ENCODE peak calls at places on chromosome 17, in eight cellular contexts. L, I, T, X, Q, K, O and S are unnamed samples. For H3K4me1 and H3K27me3, the result is how much of the 10 kb centered on the place peaks cover.

GRCh38 chr17:11719852-11720251 is 121.6 kb downstream of the DNAH9 start:
- DNase-seq in T (no peak), K (no peak), L (no peak), O (no peak), Q (no peak), I (no peak), X (no peak), S (no peak)

GRCh38 chr17:30234954-30235353 is 543 bp downstream of the SLC6A4 start:
- DNase-seq in I (peak), T (no peak), X (no peak), L (no peak), K (no peak), O (no peak), Q (no peak), S (no peak)

GRCh38 chr17:38725066-38725465 is 5.1 kb upstream of the CISD3 start:
- DNase-seq in T (no peak), L (no peak), O (no peak), I (no peak), X (no peak), K (no peak), Q (no peak), S (peak)

GRCh38 chr17:42005128-42005527 is 12.1 kb downstream of the DNAJC7 start:
- DNase-seq in I (no peak), O (no peak), X (no peak), T (no peak), L (no peak), K (no peak), Q (no peak), S (no peak)

GRCh38 chr17:40530988-40531971 is 29.9 kb upstream of the TNS4 start:
- DNase-seq in L (no peak), T (peak), K (no peak), I (no peak), X (peak), O (peak), Q (no peak), S (no peak)

GRCh38 chr17:80223142-80223815 is 3.1 kb downstream of the SLC26A11 start:
- DNase-seq in X (no peak), I (no peak), L (no peak), Q (no peak), O (no peak), T (no peak), K (no peak), S (no peak)

GRCh38 chr17:37483311-37484039 is 6.2 kb upstream of the DUSP14 start:
- DNase-seq in O (no peak), X (no peak), I (no peak), T (no peak), L (no peak), Q (peak), K (no peak), S (peak)

GRCh38 chr17:61411944-61412859 is 12.6 kb downstream of the TBX2 start:
- DNase-seq in I (peak), O (peak), Q (peak), L (peak), K (peak), X (peak), T (peak), S (no peak)

GRCh38 chr17:35890774-35891155 is 10.6 kb upstream of the CCL5 start:
- DNase-seq in O (peak), L (peak), X (peak), I (no peak), Q (no peak), T (no peak), K (no peak), S (no peak)

GRCh38 chr17:51767287-51767686 is 391.2 kb downstream of the CA10 start:
- DNase-seq in I (no peak), Q (no peak), X (no peak), L (no peak), K (no peak), O (no peak), T (no peak), S (no peak)

GRCh38 chr17:67377727-67378443 is 804 bp downstream of the PITPNC1 start:
- DNase-seq in X (no peak), I (peak), K (peak), O (peak), Q (peak), T (peak), L (peak), S (peak)

GRCh38 chr17:49986396-49987289 is 8.4 kb downstream of the DLX3 start:
- DNase-seq in K (peak), Q (no peak), X (no peak), I (no peak), L (no peak), T (no peak), O (no peak), S (no peak)

GRCh38 chr17:3635474-3636153 is 436 bp downstream of the SHPK start:
- DNase-seq in L (no peak), X (no peak), K (no peak), Q (peak), O (no peak), I (no peak), T (no peak), S (peak)

GRCh38 chr17:51398128-51398525 is 137.8 kb downstream of the UTP18 start:
- DNase-seq in T (no peak), X (no peak), Q (no peak), I (no peak), L (no peak), K (no peak), O (no peak), S (no peak)

GRCh38 chr17:47742319-47743181 is 9.5 kb downstream of the TBX21 start:
- DNase-seq in K (no peak), O (peak), Q (peak), T (no peak), L (no peak), I (peak), X (no peak), S (peak)

GRCh38 chr17:50035421-50035879 is 20.5 kb upstream of the ITGA3 start:
- DNase-seq in Q (no peak), T (no peak), O (no peak), K (no peak), X (no peak), I (no peak), L (no peak), S (no peak)

GRCh38 chr17:29671661-29672060 is 48.9 kb upstream of the CORO6 start:
- DNase-seq in X (no peak), L (no peak), K (no peak), Q (no peak), I (no peak), T (no peak), O (no peak), S (no peak)

GRCh38 chr17:81647640-81648012 is 8.7 kb downstream of the PDE6G start:
- DNase-seq in T (no peak), K (no peak), L (no peak), O (no peak), I (no peak), Q (no peak), X (no peak), S (no peak)
- H3K4me1 ChIP-seq in T (under half), K (under half), L (under half), O (under half), I (under half), Q (under half), X (under half), S (under half)

DNA sequence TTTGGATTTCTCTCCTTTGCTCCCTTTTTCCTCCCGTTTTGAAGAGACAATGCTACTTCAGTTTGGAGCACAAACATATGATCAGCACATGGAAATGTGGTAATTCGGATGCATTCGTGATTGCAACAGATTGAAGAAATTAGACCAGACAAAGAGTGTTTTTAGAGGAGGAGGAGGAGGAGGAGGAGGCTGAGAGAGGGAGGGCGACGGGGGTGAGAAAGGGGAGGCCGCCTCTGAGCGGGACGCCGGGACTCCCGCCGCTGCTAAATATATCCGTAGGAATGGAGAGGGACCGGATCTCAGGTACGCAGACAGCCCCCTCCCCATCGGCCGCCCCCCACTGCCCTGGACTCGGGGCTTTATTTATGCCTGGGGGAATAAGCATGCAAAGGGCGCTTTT is 179.3 kb downstream of the SEC14L1 start:
- DNase-seq in I (no peak), X (no peak), T (no peak), Q (no peak), L (no peak), O (peak), K (peak), S (no peak)
- H3K27me3 ChIP-seq in I (under half), X (under half), T (under half), Q (under half), L (under half), O (under half), K (under half), S (under half)

GRCh38 chr17:44113382-44113781 is 10.1 kb downstream of the HDAC5 start:
- DNase-seq in T (no peak), L (no peak), X (no peak), K (no peak), O (no peak), Q (no peak), I (no peak), S (no peak)

GRCh38 chr17:44113868-44114840 is 9.3 kb downstream of the HDAC5 start:
- DNase-seq in T (no peak), Q (no peak), O (no peak), I (no peak), L (no peak), X (no peak), K (no peak), S (no peak)

GRCh38 chr17:44118427-44119050 is 4.9 kb downstream of the HDAC5 start:
- DNase-seq in I (no peak), T (no peak), K (no peak), O (no peak), L (no peak), X (no peak), Q (no peak), S (no peak)

GRCh38 chr17:44117351-44117750 is 6.1 kb downstream of the HDAC5 start:
- DNase-seq in Q (no peak), X (no peak), T (no peak), I (no peak), L (no peak), K (no peak), O (no peak), S (no peak)

GRCh38 chr17:44115585-44116415 is 7.6 kb downstream of the HDAC5 start:
- DNase-seq in I (peak), Q (peak), O (no peak), K (no peak), L (peak), T (no peak), X (no peak), S (peak)
- H3K4me1 ChIP-seq in I (under half), Q (under half), O (under half), K (under half), L (half or more), T (under half), X (under half), S (under half)

DNA sequence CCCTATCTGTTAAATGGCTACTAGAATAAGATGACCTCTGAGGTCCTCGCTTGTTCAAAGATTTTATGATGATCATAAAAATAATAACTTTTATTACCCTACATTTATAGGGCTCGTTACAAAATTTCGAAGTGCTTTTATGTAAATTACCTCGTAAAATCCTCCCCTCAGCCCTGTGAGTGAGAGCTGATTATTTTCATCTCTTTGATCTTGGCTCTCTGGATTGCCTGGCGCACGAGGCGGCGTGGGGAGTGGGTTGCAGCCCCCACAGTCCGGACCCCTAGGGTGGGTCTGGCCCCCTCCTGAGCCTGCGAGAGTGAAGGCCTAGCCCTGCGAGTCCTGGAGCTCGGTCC is 1.6 kb downstream of the SDK2 start:
- DNase-seq in I (no peak), Q (no peak), O (no peak), X (no peak), L (no peak), T (no peak), K (no peak), S (no peak)
- H3K27me3 ChIP-seq in I (under half), Q (half or more), O (under half), X (under half), L (under half), T (under half), K (under half), S (under half)

DNA sequence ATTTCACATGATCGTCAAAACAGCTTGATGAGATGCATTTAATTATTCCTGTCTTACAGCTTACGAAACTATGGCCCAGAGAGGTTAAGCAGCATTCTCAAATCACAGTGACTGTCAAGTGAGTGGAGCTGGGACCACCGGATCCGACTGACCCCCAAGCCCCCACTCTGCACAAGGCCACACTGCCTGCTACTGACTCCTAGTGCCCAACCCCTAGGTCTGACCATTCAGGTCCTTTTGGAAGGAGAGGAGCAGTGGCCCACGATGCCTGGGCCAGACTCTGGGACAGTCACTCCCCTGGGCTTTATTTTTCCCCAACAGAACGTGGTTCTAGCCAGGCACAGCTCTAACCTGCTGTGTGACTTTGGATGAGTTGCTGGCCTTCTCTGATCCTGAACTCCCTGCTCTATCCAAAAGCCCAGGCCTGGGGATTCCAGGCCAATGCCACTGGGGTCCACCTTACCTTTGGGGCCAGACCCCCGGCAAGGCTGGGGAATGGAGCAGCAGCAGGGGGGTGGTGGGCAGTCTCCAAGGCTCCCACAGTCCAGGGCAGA is 9.9 kb downstream of the TSPOAP1 start:
- DNase-seq in T (no peak), O (peak), Q (no peak), X (no peak), K (peak), I (no peak), L (no peak), S (no peak)
- H3K4me1 ChIP-seq in T (under half), O (under half), Q (under half), X (under half), K (under half), I (under half), L (under half), S (under half)

GRCh38 chr17:74527081-74527480 is 4.2 kb downstream of the CD300LB start:
- DNase-seq in Q (no peak), X (no peak), T (no peak), K (no peak), L (no peak), O (no peak), I (no peak), S (no peak)
- H3K27me3 ChIP-seq in Q (under half), X (under half), T (under half), K (under half), L (under half), O (under half), I (under half), S (under half)

GRCh38 chr17:72761893-72762622 is 330.4 kb downstream of the SLC39A11 start:
- DNase-seq in X (no peak), T (no peak), L (no peak), Q (no peak), K (no peak), O (no peak), I (no peak), S (no peak)

GRCh38 chr17:72766761-72767356 is 325.6 kb downstream of the SLC39A11 start:
- DNase-seq in L (no peak), O (no peak), K (no peak), T (no peak), I (no peak), X (no peak), Q (no peak), S (no peak)

GRCh38 chr17:72764632-72765041 is 327.9 kb downstream of the SLC39A11 start:
- DNase-seq in I (no peak), O (no peak), T (no peak), L (no peak), Q (no peak), X (no peak), K (no peak), S (no peak)

GRCh38 chr17:72763981-72764380 is 328.5 kb downstream of the SLC39A11 start:
- DNase-seq in Q (no peak), T (no peak), X (no peak), K (no peak), I (no peak), O (no peak), L (no peak), S (no peak)

DNA sequence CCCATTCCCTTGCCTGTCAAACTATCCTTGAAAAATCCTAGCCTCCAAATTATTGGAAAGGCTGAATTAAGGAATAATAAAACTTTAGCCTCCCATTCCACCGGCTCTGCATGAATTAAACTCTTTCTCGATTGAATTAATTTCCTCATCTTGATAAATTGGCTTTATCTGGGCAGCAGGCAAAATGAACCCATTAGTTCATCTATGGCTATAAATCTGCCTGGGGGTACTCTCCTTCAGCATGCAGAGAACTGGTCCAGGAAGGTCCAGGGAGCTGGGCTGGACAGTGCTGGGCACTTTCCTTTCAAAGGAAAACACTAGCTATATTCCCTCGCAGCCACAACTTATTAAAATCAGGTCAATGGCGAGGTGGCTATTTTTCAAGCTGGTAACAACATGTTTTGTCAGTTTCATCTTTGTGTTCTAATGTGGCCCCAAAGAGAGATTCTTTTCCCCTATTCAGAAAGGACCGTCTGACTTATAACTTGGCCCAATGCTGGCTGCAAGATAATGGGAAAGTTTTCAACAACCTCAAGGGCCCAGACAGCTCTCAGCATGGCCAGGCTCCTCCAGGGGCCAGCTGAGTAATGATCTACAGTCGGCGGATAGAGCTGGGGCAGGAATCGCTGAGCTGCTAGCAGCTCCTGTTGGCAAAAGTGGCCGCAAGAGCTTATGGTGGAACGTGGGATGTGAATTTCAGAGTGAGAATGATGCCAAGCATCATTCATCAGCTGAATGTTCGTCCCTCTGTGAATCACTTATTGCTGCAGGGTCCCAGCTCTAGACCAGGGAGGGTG is 326.9 kb downstream of the SLC39A11 start:
- DNase-seq in Q (no peak), L (no peak), X (no peak), I (no peak), T (no peak), K (no peak), O (no peak), S (no peak)
- H3K4me1 ChIP-seq in Q (under half), L (under half), X (under half), I (under half), T (under half), K (under half), O (under half), S (under half)

GRCh38 chr17:55263565-55264272 is 1.0 kb upstream of the HLF start:
- DNase-seq in I (no peak), O (no peak), X (no peak), Q (no peak), T (no peak), L (no peak), K (no peak), S (no peak)
- H3K27me3 ChIP-seq in I (half or more), O (under half), X (under half), Q (half or more), T (under half), L (under half), K (under half), S (under half)